ENCODE peak calls at places on chromosomes 6 and 20, in four cellular contexts. One of them, this sample, is unnamed.

GRCh38 chr20:951384-952169 is 35.4 kb upstream of the ANGPT4 start:
- DNase-seq in transverse colon: no peak
- DNase-seq in naive thymus-derived CD4-positive, alpha-beta T cell: no peak
- DNase-seq in OCI-LY7: no peak
- DNase-seq in this sample: no peak

GRCh38 chr6:55925292-55925691 is 49.9 kb upstream of the BMP5 start:
- DNase-seq in transverse colon: no peak
- DNase-seq in naive thymus-derived CD4-positive, alpha-beta T cell: no peak
- DNase-seq in OCI-LY7: no peak
- DNase-seq in this sample: no peak

GRCh38 chr6:151722342-151722741 is 85.1 kb upstream of the ESR1 start:
- DNase-seq in transverse colon: no peak
- DNase-seq in naive thymus-derived CD4-positive, alpha-beta T cell: no peak
- DNase-seq in OCI-LY7: peak; percentile 3
- DNase-seq in this sample: no peak

GRCh38 chr6:77010931-77011542 is 452.3 kb downstream of the HTR1B start:
- DNase-seq in transverse colon: no peak
- DNase-seq in naive thymus-derived CD4-positive, alpha-beta T cell: no peak
- DNase-seq in OCI-LY7: no peak
- DNase-seq in this sample: no peak

GRCh38 chr20:51093240-51093763 is 70.4 kb upstream of the KCNG1 start:
- DNase-seq in transverse colon: no peak
- DNase-seq in naive thymus-derived CD4-positive, alpha-beta T cell: no peak
- DNase-seq in OCI-LY7: no peak
- DNase-seq in this sample: no peak

GRCh38 chr6:22445946-22446345 is 123.4 kb upstream of the HDGFL1 start:
- DNase-seq in transverse colon: no peak
- DNase-seq in naive thymus-derived CD4-positive, alpha-beta T cell: no peak
- DNase-seq in OCI-LY7: no peak
- DNase-seq in this sample: no peak

GRCh38 chr6:163260111-163260895 is 154.2 kb upstream of the QKI start:
- DNase-seq in transverse colon: no peak
- DNase-seq in naive thymus-derived CD4-positive, alpha-beta T cell: no peak
- DNase-seq in OCI-LY7: no peak
- DNase-seq in this sample: no peak

GRCh38 chr6:112563368-112563767 is 216.2 kb downstream of the RFPL4B start:
- DNase-seq in transverse colon: no peak
- DNase-seq in naive thymus-derived CD4-positive, alpha-beta T cell: no peak
- DNase-seq in OCI-LY7: no peak
- DNase-seq in this sample: no peak

GRCh38 chr6:38508286-38508685 is 131.4 kb downstream of the BTBD9 start:
- DNase-seq in transverse colon: no peak
- DNase-seq in naive thymus-derived CD4-positive, alpha-beta T cell: no peak
- DNase-seq in OCI-LY7: no peak
- DNase-seq in this sample: no peak

GRCh38 chr20:43749734-43750294 is 23.0 kb upstream of the GTSF1L start:
- DNase-seq in transverse colon: peak; percentile 85
- DNase-seq in naive thymus-derived CD4-positive, alpha-beta T cell: peak; percentile 89
- DNase-seq in OCI-LY7: peak; percentile 73
- DNase-seq in this sample: peak; percentile 83

GRCh38 chr20:34300809-34301586 is 2.2 kb downstream of the AHCY start:
- DNase-seq in transverse colon: no peak
- DNase-seq in naive thymus-derived CD4-positive, alpha-beta T cell: no peak
- DNase-seq in OCI-LY7: peak; percentile 40
- DNase-seq in this sample: no peak

GRCh38 chr20:10961651-10962288 is 288.0 kb upstream of the JAG1 start:
- DNase-seq in transverse colon: no peak
- DNase-seq in naive thymus-derived CD4-positive, alpha-beta T cell: no peak
- DNase-seq in OCI-LY7: no peak
- DNase-seq in this sample: no peak

GRCh38 chr20:31764641-31765305 is 25.7 kb downstream of the TPX2 start:
- DNase-seq in transverse colon: no peak
- DNase-seq in naive thymus-derived CD4-positive, alpha-beta T cell: no peak
- DNase-seq in OCI-LY7: no peak
- DNase-seq in this sample: no peak

GRCh38 chr20:25695532-25696383 is 895 bp downstream of the ZNF337 start:
- DNase-seq in transverse colon: peak; percentile 22
- DNase-seq in naive thymus-derived CD4-positive, alpha-beta T cell: no peak
- DNase-seq in OCI-LY7: no peak
- DNase-seq in this sample: no peak

GRCh38 chr6:106083618-106084017 is 2.5 kb upstream of the PRDM1 start:
- DNase-seq in transverse colon: no peak
- DNase-seq in naive thymus-derived CD4-positive, alpha-beta T cell: no peak
- DNase-seq in OCI-LY7: no peak
- DNase-seq in this sample: no peak

GRCh38 chr6:165922309-165922794 is 245.3 kb downstream of the TBXT start:
- DNase-seq in transverse colon: no peak
- DNase-seq in naive thymus-derived CD4-positive, alpha-beta T cell: no peak
- DNase-seq in OCI-LY7: no peak
- DNase-seq in this sample: no peak

DNA sequence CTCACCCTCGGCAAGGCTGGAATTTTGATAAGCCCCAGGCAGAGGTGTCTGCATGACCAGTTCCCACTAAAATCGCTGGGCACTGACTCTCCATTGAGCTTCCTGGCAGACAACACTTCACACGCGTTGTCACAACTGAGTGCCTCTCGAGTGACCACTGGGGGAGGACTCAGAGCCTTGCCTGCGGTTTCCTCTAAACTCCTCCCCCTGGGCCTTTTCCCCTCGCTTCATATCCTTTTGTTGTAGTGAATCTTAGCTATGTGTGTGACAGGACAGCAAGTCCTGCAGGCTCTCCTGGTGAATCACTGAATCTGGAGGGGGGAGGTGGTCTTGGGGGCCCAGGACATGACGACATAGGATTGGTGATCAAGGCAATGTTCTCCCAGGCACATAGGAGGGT is 670.8 kb downstream of the PRKN start:
- DNase-seq in transverse colon: no peak
- DNase-seq in naive thymus-derived CD4-positive, alpha-beta T cell: no peak
- DNase-seq in OCI-LY7: no peak
- DNase-seq in this sample: no peak
- H3K4me3 ChIP-seq in transverse colon: no peak overlapping the region
- H3K4me3 ChIP-seq in naive thymus-derived CD4-positive, alpha-beta T cell: no peak overlapping the region
- H3K4me3 ChIP-seq in OCI-LY7: no peak overlapping the region
- H3K4me3 ChIP-seq in this sample: no peak overlapping the region

DNA sequence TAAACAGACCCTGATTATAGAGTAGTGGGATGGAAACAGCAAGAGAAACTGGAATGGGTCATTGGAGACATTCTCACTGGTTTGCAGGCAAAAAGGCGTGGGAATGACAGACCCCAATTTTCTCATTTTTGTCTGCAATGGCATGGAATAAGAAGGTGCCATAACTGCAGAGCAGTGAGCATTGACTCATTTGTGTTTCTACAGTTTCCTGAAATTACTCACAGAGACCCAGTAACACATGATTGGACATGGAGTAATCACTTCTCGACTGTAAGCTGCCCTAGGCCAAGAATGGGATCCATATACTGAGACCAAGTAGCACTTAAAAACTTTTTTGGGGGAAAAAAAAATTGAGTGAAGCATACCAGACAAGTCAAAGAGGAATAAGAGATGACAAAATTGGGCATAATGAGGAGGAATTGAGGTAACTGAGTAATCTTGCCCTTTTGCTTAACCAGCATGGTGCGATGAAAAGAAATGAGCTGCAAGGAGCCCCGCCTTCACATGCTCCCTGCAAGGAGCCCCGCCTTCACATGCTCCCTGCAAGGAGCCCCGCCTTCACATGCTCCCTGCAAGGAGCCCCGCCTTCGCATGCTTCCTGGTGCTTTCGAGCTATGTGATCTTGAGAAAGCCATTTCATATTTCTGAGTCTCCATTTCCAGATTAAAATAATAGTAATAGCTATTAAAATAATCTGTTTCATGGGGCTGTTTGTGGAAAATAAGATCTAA is 44.2 kb downstream of the NHSL1 start:
- DNase-seq in transverse colon: peak; percentile 85
- DNase-seq in naive thymus-derived CD4-positive, alpha-beta T cell: peak; percentile 55
- DNase-seq in OCI-LY7: no peak
- DNase-seq in this sample: peak; percentile 64
- H3K27ac ChIP-seq in transverse colon: peak overlapping the region; percentile 68
- H3K27ac ChIP-seq in naive thymus-derived CD4-positive, alpha-beta T cell: peak overlapping the region; percentile 75
- H3K27ac ChIP-seq in OCI-LY7: no peak overlapping the region
- H3K27ac ChIP-seq in this sample: no peak overlapping the region

GRCh38 chr20:53902968-53903651 is 167.3 kb downstream of the BCAS1 start:
- DNase-seq in transverse colon: no peak
- DNase-seq in naive thymus-derived CD4-positive, alpha-beta T cell: no peak
- DNase-seq in OCI-LY7: no peak
- DNase-seq in this sample: no peak
- H3K4me1 ChIP-seq in transverse colon: peaks cover 39% of the 10 kb centered on the region
- H3K4me1 ChIP-seq in naive thymus-derived CD4-positive, alpha-beta T cell: peaks cover 13% of the 10 kb centered on the region
- H3K4me1 ChIP-seq in OCI-LY7: peaks cover 77% of the 10 kb centered on the region
- H3K4me1 ChIP-seq in this sample: peaks cover 21% of the 10 kb centered on the region

GRCh38 chr6:34349226-34349625 is 43.2 kb downstream of the NUDT3 start:
- DNase-seq in transverse colon: no peak
- DNase-seq in naive thymus-derived CD4-positive, alpha-beta T cell: no peak
- DNase-seq in OCI-LY7: no peak
- DNase-seq in this sample: no peak
- H3K4me3 ChIP-seq in transverse colon: no peak overlapping the region
- H3K4me3 ChIP-seq in naive thymus-derived CD4-positive, alpha-beta T cell: no peak overlapping the region
- H3K4me3 ChIP-seq in OCI-LY7: no peak overlapping the region
- H3K4me3 ChIP-seq in this sample: no peak overlapping the region

GRCh38 chr6:170291271-170292110 is 613 bp upstream of the DLL1 start:
- DNase-seq in transverse colon: peak; percentile 74
- DNase-seq in naive thymus-derived CD4-positive, alpha-beta T cell: no peak
- DNase-seq in OCI-LY7: peak; percentile 23
- DNase-seq in this sample: peak; percentile 35
- H3K27ac ChIP-seq in transverse colon: peak overlapping the region; percentile 86
- H3K27ac ChIP-seq in naive thymus-derived CD4-positive, alpha-beta T cell: no peak overlapping the region
- H3K27ac ChIP-seq in OCI-LY7: no peak overlapping the region
- H3K27ac ChIP-seq in this sample: no peak overlapping the region

GRCh38 chr6:33205172-33206026 is 944 bp downstream of the HSD17B8 start:
- DNase-seq in transverse colon: no peak
- DNase-seq in naive thymus-derived CD4-positive, alpha-beta T cell: no peak
- DNase-seq in OCI-LY7: peak; percentile 54
- DNase-seq in this sample: no peak
- H3K4me1 ChIP-seq in transverse colon: peaks cover 57% of the 10 kb centered on the region
- H3K4me1 ChIP-seq in naive thymus-derived CD4-positive, alpha-beta T cell: peaks cover 28% of the 10 kb centered on the region
- H3K4me1 ChIP-seq in OCI-LY7: peaks cover 54% of the 10 kb centered on the region
- H3K4me1 ChIP-seq in this sample: peaks cover 59% of the 10 kb centered on the region

DNA sequence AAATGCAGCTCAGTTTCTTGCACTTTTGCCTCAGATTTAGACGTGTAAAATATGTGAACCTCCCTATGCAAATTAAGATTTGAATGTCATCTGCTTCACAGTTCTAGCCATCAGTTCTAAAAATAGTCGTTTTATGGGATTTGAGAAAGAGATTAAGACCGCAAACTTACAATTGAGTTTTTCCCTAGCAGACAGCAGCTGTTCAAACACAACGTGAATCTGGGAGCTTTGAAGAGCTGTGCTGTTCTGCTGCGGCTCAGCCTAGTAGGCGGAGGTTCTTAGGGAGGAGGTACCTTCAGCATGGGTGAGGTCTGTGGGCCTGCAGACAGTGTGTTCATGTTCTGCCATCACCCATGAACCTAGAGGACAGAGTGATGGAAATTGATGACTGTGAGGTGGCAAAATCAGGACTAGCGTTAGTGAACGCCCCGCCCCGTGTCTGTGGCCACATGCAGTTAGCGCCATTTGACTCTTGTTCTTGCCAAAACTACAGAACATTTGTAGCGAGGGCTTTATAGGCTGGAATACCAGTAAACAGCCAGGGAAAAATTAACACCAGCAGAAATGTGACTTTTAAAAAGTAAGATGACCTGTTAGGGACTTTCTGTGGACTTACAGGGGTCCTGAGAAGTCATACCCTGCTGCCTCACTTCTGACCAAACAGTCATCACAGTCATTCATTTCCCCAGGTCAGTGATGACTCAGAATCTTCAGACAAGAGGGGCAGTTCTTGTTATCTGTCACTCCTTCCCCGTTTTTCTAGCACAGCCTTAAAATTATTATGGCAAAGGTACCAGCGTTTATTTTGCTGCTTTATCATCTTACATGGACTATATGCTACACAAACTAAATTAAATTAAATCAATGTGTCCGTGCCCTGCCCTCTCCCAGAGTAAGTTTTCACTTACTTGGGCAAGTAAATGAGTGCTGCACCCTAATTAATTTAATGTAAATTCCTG is 84.3 kb upstream of the TMEM181 start:
- DNase-seq in transverse colon: peak; percentile 26
- DNase-seq in naive thymus-derived CD4-positive, alpha-beta T cell: no peak
- DNase-seq in OCI-LY7: no peak
- DNase-seq in this sample: no peak
- H3K4me3 ChIP-seq in transverse colon: no peak overlapping the region
- H3K4me3 ChIP-seq in naive thymus-derived CD4-positive, alpha-beta T cell: no peak overlapping the region
- H3K4me3 ChIP-seq in OCI-LY7: no peak overlapping the region
- H3K4me3 ChIP-seq in this sample: no peak overlapping the region

GRCh38 chr6:26120807-26121140 is 33.5 kb downstream of the HFE start:
- DNase-seq in transverse colon: no peak
- DNase-seq in naive thymus-derived CD4-positive, alpha-beta T cell: no peak
- DNase-seq in OCI-LY7: no peak
- DNase-seq in this sample: no peak

GRCh38 chr6:26122793-26123674 is 35.8 kb downstream of the HFE start:
- DNase-seq in transverse colon: peak; percentile 97
- DNase-seq in naive thymus-derived CD4-positive, alpha-beta T cell: peak; percentile 91
- DNase-seq in OCI-LY7: peak; percentile 99
- DNase-seq in this sample: peak; percentile 97

GRCh38 chr6:26121141-26122004 is 34.1 kb downstream of the HFE start:
- DNase-seq in transverse colon: no peak
- DNase-seq in naive thymus-derived CD4-positive, alpha-beta T cell: no peak
- DNase-seq in OCI-LY7: no peak
- DNase-seq in this sample: no peak

GRCh38 chr6:26122402-26122792 is 35.2 kb downstream of the HFE start:
- DNase-seq in transverse colon: peak; percentile 25
- DNase-seq in naive thymus-derived CD4-positive, alpha-beta T cell: no peak
- DNase-seq in OCI-LY7: no peak
- DNase-seq in this sample: no peak

GRCh38 chr6:26122005-26122388 is 34.8 kb downstream of the HFE start:
- DNase-seq in transverse colon: no peak
- DNase-seq in naive thymus-derived CD4-positive, alpha-beta T cell: no peak
- DNase-seq in OCI-LY7: peak; percentile 57
- DNase-seq in this sample: no peak
- H3K27ac ChIP-seq in transverse colon: peak overlapping the region; percentile 98
- H3K27ac ChIP-seq in naive thymus-derived CD4-positive, alpha-beta T cell: peak overlapping the region; percentile 86
- H3K27ac ChIP-seq in OCI-LY7: peak overlapping the region; percentile 99
- H3K27ac ChIP-seq in this sample: peak overlapping the region; percentile 97

DNA sequence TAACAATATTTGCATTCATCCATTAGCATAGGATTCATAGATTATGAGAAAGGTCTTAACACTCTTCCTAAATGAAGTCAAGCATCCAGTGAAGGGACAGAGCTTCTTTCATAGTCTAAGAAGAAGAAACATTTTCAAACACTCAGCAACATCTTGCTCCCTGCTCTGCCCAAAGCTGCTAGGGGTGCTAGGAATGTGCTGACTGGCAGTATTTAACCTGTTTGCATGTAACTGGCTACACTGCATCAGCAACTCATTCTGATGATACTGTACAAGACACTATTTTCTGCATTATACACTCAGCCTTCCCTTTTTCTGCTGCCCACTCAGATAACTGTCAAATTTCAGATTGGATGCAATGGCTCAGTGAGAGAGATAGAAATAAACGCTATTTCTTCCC is 495.1 kb upstream of the ARID1B start:
- DNase-seq in transverse colon: no peak
- DNase-seq in naive thymus-derived CD4-positive, alpha-beta T cell: no peak
- DNase-seq in OCI-LY7: no peak
- DNase-seq in this sample: no peak
- H3K4me1 ChIP-seq in transverse colon: peaks cover 6% of the 10 kb centered on the region
- H3K4me1 ChIP-seq in naive thymus-derived CD4-positive, alpha-beta T cell: no peaks in the 10 kb centered on the region
- H3K4me1 ChIP-seq in OCI-LY7: peaks cover 66% of the 10 kb centered on the region
- H3K4me1 ChIP-seq in this sample: no peaks in the 10 kb centered on the region

This sample was measured in CD8-positive, alpha-beta memory T cell.